ENCODE peak calls at places on chromosomes 5 and 9, in four cellular contexts. One of them, this sample, is unnamed.
A peak's percentile ranks its signal among the peaks of the same experiment; 100 is the strongest.

GRCh38 chr5:58200451-58200850 is 259.4 kb downstream of the PLK2 start:
- DNase-seq in MM.1S: no peak
- DNase-seq in RPMI8226: no peak
- DNase-seq in HT-29: no peak
- DNase-seq in this sample: no peak

GRCh38 chr5:93055971-93056370 is 525.0 kb downstream of the NR2F1-AS1 start:
- DNase-seq in MM.1S: no peak
- DNase-seq in RPMI8226: no peak
- DNase-seq in HT-29: no peak
- DNase-seq in this sample: no peak

GRCh38 chr9:133603165-133603927 is 5.8 kb downstream of the FAM163B start:
- DNase-seq in MM.1S: no peak
- DNase-seq in RPMI8226: no peak
- DNase-seq in HT-29: no peak
- DNase-seq in this sample: no peak

GRCh38 chr9:15735083-15735974 is 182.5 kb downstream of the CCDC171 start:
- DNase-seq in MM.1S: no peak
- DNase-seq in RPMI8226: no peak
- DNase-seq in HT-29: no peak
- DNase-seq in this sample: peak; percentile 62

GRCh38 chr9:112174965-112175795 is at the start of gene SUSD1:
- DNase-seq in MM.1S: no peak
- DNase-seq in RPMI8226: peak; percentile 16
- DNase-seq in HT-29: peak; percentile 58
- DNase-seq in this sample: peak; percentile 74

GRCh38 chr5:54234304-54234938 is 76.0 kb downstream of the ARL15 start:
- DNase-seq in MM.1S: peak; percentile 74
- DNase-seq in RPMI8226: peak; percentile 36
- DNase-seq in HT-29: peak; percentile 38
- DNase-seq in this sample: peak; percentile 37

GRCh38 chr5:173736923-173737412 is 120.5 kb upstream of the BOD1 start:
- DNase-seq in MM.1S: no peak
- DNase-seq in RPMI8226: peak; percentile 96
- DNase-seq in HT-29: peak; percentile 60
- DNase-seq in this sample: peak; percentile 84

GRCh38 chr9:114080773-114081440 is 2.8 kb upstream of the AMBP start:
- DNase-seq in MM.1S: no peak
- DNase-seq in RPMI8226: no peak
- DNase-seq in HT-29: peak; percentile 89
- DNase-seq in this sample: peak; percentile 70